ENCODE peak calls at places on chromosomes 3 and 15, in five cellular contexts. V is heart left ventricle, O is uterus, D is breast epithelium, H is right lobe of liver. I is an unnamed sample.

GRCh38 chr3:36403661-36404060 is 23.4 kb downstream of the STAC start:
- DNase-seq in O (no peak), D (no peak), V (no peak), H (no peak), I (no peak)

GRCh38 chr3:177358085-177358967 is 161.0 kb upstream of the TBL1XR1 start:
- DNase-seq in O (peak), H (peak), D (peak), V (peak), I (peak)

GRCh38 chr3:69116162-69116561 is 6.2 kb downstream of the LMOD3 start:
- DNase-seq in H (no peak), D (no peak), V (no peak), O (no peak), I (no peak)

GRCh38 chr3:79016587-79017380 is 751.0 kb downstream of the ROBO1 start:
- DNase-seq in D (no peak), V (no peak), O (no peak), H (no peak), I (no peak)

GRCh38 chr3:11211531-11212300 is 57.4 kb downstream of the HRH1 start:
- DNase-seq in O (peak), H (peak), V (no peak), D (no peak), I (no peak)

GRCh38 chr15:63600001-63600645 is 2.9 kb downstream of the FBXL22 start:
- DNase-seq in V (no peak), D (no peak), H (no peak), O (no peak), I (no peak)

GRCh38 chr15:68797157-68797556 is 23.5 kb downstream of the ANP32A start:
- DNase-seq in H (no peak), D (no peak), V (no peak), O (no peak), I (no peak)

GRCh38 chr3:194130211-194130610 is 5.7 kb upstream of the HES1 start:
- DNase-seq in D (no peak), O (no peak), H (no peak), V (no peak), I (no peak)

GRCh38 chr3:128487813-128488635 is 5.0 kb downstream of the GATA2 start:
- DNase-seq in O (peak), D (peak), H (peak), V (peak), I (peak)

GRCh38 chr3:49305608-49306007 is 28.6 kb upstream of the C3orf62 start:
- DNase-seq in H (no peak), D (no peak), V (no peak), O (no peak), I (no peak)

GRCh38 chr3:27279153-27279552 is 90.0 kb downstream of the NEK10 start:
- DNase-seq in O (no peak), H (peak), V (no peak), D (no peak), I (no peak)

GRCh38 chr3:124928333-124929202 is 6.0 kb downstream of the MUC13 start:
- DNase-seq in O (peak), D (no peak), H (peak), V (peak), I (peak)

GRCh38 chr3:128354788-128355548 is 111.7 kb downstream of the DNAJB8 start:
- DNase-seq in H (no peak), O (no peak), D (no peak), V (no peak), I (no peak)

GRCh38 chr3:124125320-124125719 is 133.4 kb upstream of the ROPN1 start:
- DNase-seq in V (no peak), D (no peak), H (no peak), O (no peak), I (no peak)

GRCh38 chr3:129890125-129890524 is 3.4 kb downstream of the TMCC1 start:
- DNase-seq in H (no peak), V (no peak), O (no peak), D (no peak), I (no peak)

GRCh38 chr3:51501833-51502561 is 2.2 kb upstream of the DCAF1 start:
- DNase-seq in D (peak), O (peak), H (peak), V (peak), I (peak)

GRCh38 chr15:74598126-74598842 is 17.4 kb upstream of the CLK3 start:
- DNase-seq in H (peak), V (peak), O (peak), D (peak), I (no peak)

GRCh38 chr3:14991818-14992612 is 44.6 kb downstream of the NR2C2 start:
- DNase-seq in V (no peak), D (no peak), O (no peak), H (no peak), I (no peak)

GRCh38 chr3:52721742-52722033 is 15.8 kb downstream of the SPCS1 start:
- DNase-seq in D (no peak), O (no peak), H (no peak), V (no peak), I (no peak)

GRCh38 chr3:171833775-171834460 is 9.2 kb upstream of the TMEM212 start:
- DNase-seq in H (no peak), D (no peak), O (no peak), V (no peak), I (no peak)

GRCh38 chr15:70857547-70858265 is 3.7 kb upstream of the LARP6 start:
- DNase-seq in D (no peak), H (no peak), O (no peak), V (no peak), I (no peak)

GRCh38 chr15:40539030-40539429 is 25.8 kb downstream of the CCDC32 start:
- DNase-seq in V (no peak), D (no peak), O (no peak), H (no peak), I (no peak)

GRCh38 chr15:73677146-73677607 is 7.0 kb upstream of the CD276 start:
- DNase-seq in V (peak), O (peak), D (peak), H (peak), I (no peak)

GRCh38 chr3:21170964-21171363 is 580.0 kb downstream of the ZNF385D start:
- DNase-seq in O (no peak), H (no peak), V (no peak), D (no peak), I (peak)

GRCh38 chr3:71444028-71444860 is 139.3 kb downstream of the FOXP1 start:
- DNase-seq in O (no peak), D (peak), V (peak), H (peak), I (peak)

GRCh38 chr3:27900316-27900715 is 178.2 kb upstream of the EOMES start:
- DNase-seq in D (no peak), H (no peak), O (no peak), V (no peak), I (no peak)

GRCh38 chr3:139764936-139765335 is 87.2 kb upstream of the NMNAT3 start:
- DNase-seq in V (no peak), H (no peak), O (no peak), D (no peak), I (no peak)

GRCh38 chr15:68682330-68682729 is 103.5 kb downstream of the CORO2B start:
- DNase-seq in V (no peak), H (peak), O (peak), D (no peak), I (no peak)

GRCh38 chr15:39554746-39555387 is 26.0 kb upstream of the THBS1 start:
- DNase-seq in O (no peak), D (no peak), V (no peak), H (no peak), I (no peak)

GRCh38 chr3:976021-976420 is 116.8 kb upstream of the CNTN6 start:
- DNase-seq in O (no peak), H (no peak), V (no peak), D (no peak), I (no peak)

GRCh38 chr3:41328916-41329315 is 129.6 kb downstream of the CTNNB1 start:
- DNase-seq in D (no peak), V (no peak), O (no peak), H (no peak), I (no peak)

GRCh38 chr3:195999896-196000295 is 82.0 kb downstream of the TFRC start:
- DNase-seq in H (no peak), V (no peak), D (no peak), O (no peak), I (no peak)
- TF ChIP-seq POLR2A in H (no peak), V (no peak), D (no peak), O (no peak), I (no peak)

DNA sequence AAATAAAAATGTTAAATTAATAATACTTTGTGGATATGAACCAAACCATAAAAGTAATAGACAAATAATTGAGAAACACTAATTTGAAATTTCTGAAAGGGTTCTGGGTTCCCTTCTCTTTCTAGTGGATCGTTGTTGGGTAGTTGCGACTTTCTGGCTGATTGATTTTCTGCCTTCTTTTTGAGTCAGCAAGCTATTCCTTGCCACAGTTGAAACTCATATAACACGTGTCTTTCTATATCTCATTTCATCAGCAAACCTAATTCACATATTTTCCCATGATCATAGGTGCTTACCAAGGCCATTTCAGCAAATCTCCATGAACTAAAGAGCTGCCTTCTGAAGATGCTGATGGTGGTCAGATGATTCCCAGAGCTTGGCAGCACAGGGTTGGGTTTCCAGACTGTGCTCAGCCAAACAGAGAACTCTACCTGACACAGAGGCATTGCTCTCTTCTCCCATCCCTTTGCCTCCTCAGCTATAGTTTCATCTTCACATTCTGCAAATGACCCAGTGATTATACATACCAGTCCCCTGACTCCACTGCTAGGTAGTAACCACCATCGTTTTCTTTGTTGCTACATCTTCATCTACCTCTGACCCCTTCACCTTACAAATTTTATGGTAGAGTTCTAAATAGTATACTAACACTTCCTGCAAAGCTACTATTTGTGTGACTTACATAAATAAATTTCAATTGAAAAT is 383.9 kb upstream of the DPH6 start:
- DNase-seq in O (no peak), H (no peak), V (no peak), D (no peak), I (no peak)
- TF ChIP-seq POLR2A in O (no peak), H (no peak), V (no peak), D (no peak), I (no peak)

GRCh38 chr3:184361932-184362667 is 590 bp downstream of the POLR2H start:
- DNase-seq in H (peak), O (no peak), V (peak), D (no peak), I (peak)
- TF ChIP-seq POLR2A in H (no peak), O (no peak), V (no peak), D (peak), I (peak)

GRCh38 chr15:34367128-34368081 is at the start of gene LPCAT4:
- DNase-seq in O (peak), D (peak), V (peak), H (peak), I (peak)
- TF ChIP-seq POLR2A in O (no peak), D (peak), V (peak), H (peak), I (peak)

DNA sequence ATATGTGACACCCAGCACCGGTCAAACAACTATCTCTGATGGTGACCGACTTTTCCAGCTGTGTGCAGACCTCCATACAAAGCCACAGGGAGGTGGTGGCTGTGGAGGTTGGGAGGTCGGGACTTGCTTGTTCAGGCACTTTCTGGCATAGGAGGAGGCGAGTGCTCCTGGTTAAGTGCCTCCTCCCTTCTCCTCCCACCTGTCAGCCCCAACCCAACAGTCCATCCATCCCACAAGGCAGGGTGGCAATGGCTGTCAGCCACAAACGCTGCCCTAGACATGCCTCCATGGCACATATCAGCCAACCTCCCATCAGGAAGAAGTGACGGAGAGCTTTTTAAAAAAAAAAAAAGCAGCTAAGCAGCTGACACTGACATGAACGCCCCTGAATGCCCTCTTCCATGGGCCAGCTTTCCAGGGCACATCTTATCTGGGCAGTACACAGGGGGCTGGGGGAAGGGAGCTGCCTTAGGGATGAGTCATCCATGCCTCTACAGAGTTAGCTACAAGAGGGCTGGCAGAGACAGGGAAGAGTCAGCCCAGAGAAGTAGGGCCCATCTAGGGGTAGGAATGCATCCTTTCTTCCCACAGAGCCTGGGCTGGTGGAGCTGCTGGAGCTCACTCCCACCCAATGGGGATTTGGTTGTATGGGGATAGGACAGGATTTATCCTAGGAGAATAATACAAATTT is 41.2 kb downstream of the CCDC12 start:
- DNase-seq in V (peak), O (peak), H (peak), D (peak), I (peak)
- TF ChIP-seq POLR2A in V (no peak), O (no peak), H (no peak), D (no peak), I (no peak)